ENCODE peak calls at places on chromosome X, in four cellular contexts. F is HCT116, V is HepG2, N is A549. E is an unnamed sample.

GRCh38 chrX:9724711-9725110 is 40.9 kb downstream of the GPR143 start:
- DNase-seq in V (no peak), N (no peak), F (no peak), E (peak)

GRCh38 chrX:7972586-7972985 is 45.4 kb upstream of the PNPLA4 start:
- DNase-seq in N (no peak), V (no peak), F (no peak), E (no peak)

GRCh38 chrX:153469811-153470410 is 465 bp downstream of the HAUS7 start:
- DNase-seq in N (peak), F (no peak), V (no peak), E (peak)

GRCh38 chrX:43813898-43814297 is 68.4 kb downstream of the MAOB start:
- DNase-seq in F (peak), N (no peak), V (no peak), E (no peak)

GRCh38 chrX:7943600-7944245 is 16.5 kb upstream of the PNPLA4 start:
- DNase-seq in V (no peak), N (no peak), F (no peak), E (no peak)

GRCh38 chrX:53435997-53436396 is 1.8 kb upstream of the HSD17B10 start:
- DNase-seq in F (peak), V (peak), N (peak), E (peak)

GRCh38 chrX:72107320-72107719 is 24.4 kb downstream of the RTL5 start:
- DNase-seq in N (no peak), F (no peak), V (no peak), E (peak)

GRCh38 chrX:64975491-64975890 is 759 bp downstream of the ZC4H2 start:
- DNase-seq in F (no peak), V (peak), N (peak), E (no peak)

GRCh38 chrX:153863251-153863991 is 22.6 kb downstream of the L1CAM start:
- DNase-seq in V (no peak), F (no peak), N (no peak), E (no peak)

GRCh38 chrX:74509989-74510388 is 88.7 kb downstream of the SLC16A2 start:
- DNase-seq in F (no peak), N (no peak), V (no peak), E (peak)

GRCh38 chrX:97238632-97239031 is 354.9 kb downstream of the RPA4 start:
- DNase-seq in V (no peak), N (peak), F (peak), E (peak)

GRCh38 chrX:49860867-49861535 is 18.3 kb upstream of the USP27X start:
- DNase-seq in V (no peak), N (no peak), F (no peak), E (no peak)

GRCh38 chrX:118038614-118039365 is 77.8 kb downstream of the KLHL13 start:
- DNase-seq in F (no peak), V (no peak), N (no peak), E (peak)

GRCh38 chrX:154460326-154460725 is 2.2 kb downstream of the PLXNA3 start:
- DNase-seq in N (no peak), F (no peak), V (no peak), E (no peak)

GRCh38 chrX:55007633-55008032 is 7.5 kb downstream of the APEX2 start:
- DNase-seq in F (no peak), N (no peak), V (peak), E (peak)

GRCh38 chrX:30283456-30284200 is 25.6 kb downstream of the NR0B1 start:
- DNase-seq in V (peak), N (peak), F (peak), E (peak)

GRCh38 chrX:9847071-9847470 is 60.8 kb downstream of the SHROOM2 start:
- DNase-seq in V (peak), F (no peak), N (no peak), E (peak)

GRCh38 chrX:11741574-11741973 is 16.5 kb upstream of the MSL3 start:
- DNase-seq in V (no peak), F (no peak), N (no peak), E (no peak)

GRCh38 chrX:153522259-153522658 is 4.8 kb downstream of the ATP2B3 start:
- DNase-seq in V (no peak), N (no peak), F (no peak), E (no peak)

GRCh38 chrX:19085975-19086772 is 36.1 kb downstream of the ADGRG2 start:
- DNase-seq in F (no peak), N (no peak), V (no peak), E (no peak)

GRCh38 chrX:72272868-72273267 is 4.2 kb downstream of the RPS4X start:
- DNase-seq in V (no peak), N (no peak), F (no peak), E (peak)

GRCh38 chrX:112874140-112874539 is 33.5 kb upstream of the AMOT start:
- DNase-seq in F (no peak), V (no peak), N (no peak), E (peak)

GRCh38 chrX:49282647-49283011 is 13.0 kb downstream of the PPP1R3F start:
- DNase-seq in V (no peak), N (no peak), F (peak), E (peak)

GRCh38 chrX:70033348-70033747 is 16.4 kb downstream of the AWAT2 start:
- DNase-seq in N (peak), F (peak), V (peak), E (peak)

GRCh38 chrX:125295337-125295736 is 24.3 kb upstream of the TEX13C start:
- DNase-seq in V (no peak), F (no peak), N (no peak), E (peak)

GRCh38 chrX:150507251-150507856 is 61.1 kb upstream of the MTM1 start:
- DNase-seq in N (no peak), F (no peak), V (no peak), E (no peak)

GRCh38 chrX:43949669-43950068 is 23.5 kb downstream of the NDP start:
- DNase-seq in N (peak), V (peak), F (peak), E (no peak)

GRCh38 chrX:18353931-18354368 is 538 bp downstream of the SCML2 start:
- DNase-seq in N (peak), V (peak), F (no peak), E (no peak)

GRCh38 chrX:12292996-12293765 is 154.9 kb downstream of the FRMPD4 start:
- DNase-seq in F (no peak), V (no peak), N (no peak), E (peak)

GRCh38 chrX:16786791-16787735 is 797 bp downstream of the TXLNG start:
- DNase-seq in V (no peak), N (no peak), F (no peak), E (no peak)
- TF ChIP-seq RAD21 in V (no peak), N (no peak), F (no peak), E (no peak)

GRCh38 chrX:40088299-40088625 is 9.5 kb downstream of the BCOR start:
- DNase-seq in N (no peak), V (no peak), F (no peak), E (no peak)
- TF ChIP-seq RAD21 in N (no peak), V (no peak), F (no peak), E (no peak)

GRCh38 chrX:156000361-156000926 is 2.9 kb downstream of the IL9R start:
- DNase-seq in V (no peak), N (no peak), F (no peak), E (no peak)

GRCh38 chrX:155997436-155997835 is at the start of gene IL9R:
- DNase-seq in V (no peak), F (no peak), N (no peak), E (no peak)

GRCh38 chrX:155998116-155998515 is 620 bp downstream of the IL9R start:
- DNase-seq in F (no peak), V (no peak), N (no peak), E (no peak)

GRCh38 chrX:156001001-156001666 is 3.6 kb downstream of the IL9R start:
- DNase-seq in V (no peak), N (no peak), F (no peak), E (no peak)

DNA sequence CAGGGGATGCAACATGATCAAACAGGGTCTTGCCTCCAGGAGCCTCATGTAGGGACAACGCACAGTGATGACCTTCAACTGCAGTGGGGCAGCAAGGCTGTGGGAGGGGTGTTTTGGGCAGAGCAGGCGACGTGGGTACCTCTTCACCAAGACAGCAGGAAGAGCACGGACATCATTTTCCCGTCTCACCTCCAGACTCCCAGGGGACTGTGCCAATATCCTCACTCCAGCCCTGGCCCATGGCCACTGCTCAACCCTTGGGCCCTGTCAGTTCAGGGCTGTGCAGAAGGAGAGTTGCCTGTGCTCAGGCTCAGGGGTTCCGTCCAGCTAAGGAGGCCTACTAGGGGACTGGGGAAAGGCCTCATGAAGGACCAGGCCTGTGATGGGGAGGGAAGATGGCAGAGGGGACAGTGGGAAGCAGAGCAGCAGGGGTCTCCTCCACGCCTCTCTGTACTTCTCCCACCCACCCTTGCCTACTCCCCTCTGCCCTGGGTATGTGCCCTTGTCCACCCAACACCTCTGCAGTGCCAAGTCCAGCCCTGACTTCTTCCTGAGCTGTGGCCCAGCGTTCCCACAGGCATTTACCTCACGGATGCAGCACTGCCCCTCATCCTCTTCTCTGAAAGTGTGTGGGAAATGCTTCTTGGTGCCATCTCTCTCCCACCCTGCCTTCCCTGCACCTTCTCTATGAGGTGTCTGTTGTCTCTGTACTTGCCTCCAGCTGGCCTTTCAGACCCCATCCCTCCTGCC is 1.4 kb downstream of the IL9R start:
- DNase-seq in V (no peak), N (no peak), F (no peak), E (no peak)
- TF ChIP-seq RAD21 in V (no peak), N (no peak), F (no peak), E (no peak)

GRCh38 chrX:47218280-47218919 is at the start of gene CDK16:
- DNase-seq in V (peak), N (peak), F (peak), E (peak)
- TF ChIP-seq RAD21 in V (no peak), N (no peak), F (no peak), E (peak)

GRCh38 chrX:39853417-39853816 is 244.3 kb downstream of the BCOR start:
- DNase-seq in N (no peak), F (no peak), V (no peak), E (no peak)

GRCh38 chrX:39852496-39852895 is 245.3 kb downstream of the BCOR start:
- DNase-seq in V (no peak), F (no peak), N (no peak), E (no peak)

GRCh38 chrX:39855748-39856129 is 242.0 kb downstream of the BCOR start:
- DNase-seq in V (no peak), N (peak), F (peak), E (peak)

GRCh38 chrX:39856472-39857121 is 241.2 kb downstream of the BCOR start:
- DNase-seq in N (no peak), F (no peak), V (no peak), E (no peak)

DNA sequence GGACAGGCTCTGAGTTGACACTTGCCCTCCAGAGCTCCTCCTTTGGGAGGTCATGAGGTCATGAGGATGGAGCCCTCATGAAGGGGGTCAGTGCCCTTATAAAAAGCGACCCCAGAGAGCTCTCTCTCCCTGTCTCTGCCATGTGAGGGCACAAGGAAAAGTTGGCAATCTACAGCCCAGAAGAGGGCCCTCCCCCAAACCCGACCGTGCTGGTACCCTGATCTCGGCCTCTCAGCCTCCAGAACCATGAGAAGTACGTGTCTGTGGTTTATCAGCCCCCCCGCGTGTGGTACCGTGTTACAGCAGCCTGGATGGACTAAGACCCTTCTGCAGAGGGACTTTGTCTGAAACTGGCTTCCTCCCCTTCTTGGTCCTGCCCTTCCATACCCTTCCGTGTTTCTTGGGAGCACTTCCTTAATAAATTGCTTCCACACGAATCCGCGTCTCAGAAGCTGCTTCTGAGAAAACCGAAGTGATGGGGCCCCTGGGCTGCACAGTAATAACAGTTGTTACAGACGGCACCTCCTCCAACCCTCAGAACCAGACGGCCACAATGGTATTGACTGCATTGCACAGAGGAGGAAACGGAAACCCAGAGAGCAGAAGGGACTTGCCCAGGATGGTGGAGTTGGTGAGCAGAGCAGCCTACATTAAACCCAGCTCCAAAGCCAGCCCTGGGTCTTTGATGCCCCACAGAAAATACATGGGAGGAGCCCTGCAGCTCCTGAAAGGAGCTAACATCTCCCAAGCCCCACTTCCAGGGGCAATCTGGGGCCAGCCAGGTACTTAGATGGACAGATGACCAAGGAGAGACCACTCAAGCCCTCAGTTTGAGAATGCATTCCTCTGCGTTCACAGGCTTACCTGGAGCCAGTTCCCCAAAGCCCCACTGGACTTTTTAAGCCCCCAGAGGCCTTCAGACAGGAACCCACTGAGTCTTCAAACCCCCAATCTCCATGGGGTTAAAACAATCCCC is 242.7 kb downstream of the BCOR start:
- DNase-seq in N (no peak), V (no peak), F (no peak), E (no peak)
- TF ChIP-seq RAD21 in N (no peak), V (no peak), F (no peak), E (no peak)

DNA sequence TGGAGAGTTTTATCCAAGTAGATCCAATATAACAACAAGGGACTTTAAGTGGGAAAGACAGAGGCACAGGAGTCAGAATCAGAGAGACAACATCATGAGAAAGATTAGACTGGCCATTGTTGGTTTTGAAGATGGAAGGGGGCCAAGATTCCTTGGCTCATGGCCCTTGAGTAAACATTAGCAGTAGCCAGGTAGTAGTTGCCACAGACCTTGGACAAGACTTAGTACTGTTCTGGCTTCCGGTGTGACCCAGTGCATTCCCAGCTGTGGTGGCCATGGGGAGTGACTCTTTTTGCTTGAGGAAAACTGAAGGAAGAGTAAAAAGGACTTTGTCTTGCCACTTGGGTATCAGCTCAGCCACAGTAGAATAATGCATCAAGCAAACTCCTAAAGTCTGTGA is 462.2 kb upstream of the CPXCR1 start:
- DNase-seq in V (peak), F (no peak), N (no peak), E (no peak)
- TF ChIP-seq RAD21 in V (no peak), F (no peak), N (no peak), E (no peak)

GRCh38 chrX:41922125-41922521 is 1.2 kb downstream of the CASK start:
- DNase-seq in N (no peak), F (no peak), V (no peak), E (peak)
- TF ChIP-seq RAD21 in N (no peak), F (no peak), V (no peak), E (no peak)

GRCh38 chrX:15929231-15929630 is 74.6 kb upstream of the AP1S2 start:
- DNase-seq in N (no peak), F (no peak), V (no peak), E (no peak)

GRCh38 chrX:15930585-15930984 is 76.0 kb upstream of the AP1S2 start:
- DNase-seq in V (no peak), N (peak), F (no peak), E (peak)

GRCh38 chrX:15931362-15931761 is 76.7 kb upstream of the AP1S2 start:
- DNase-seq in V (no peak), N (no peak), F (no peak), E (no peak)

DNA sequence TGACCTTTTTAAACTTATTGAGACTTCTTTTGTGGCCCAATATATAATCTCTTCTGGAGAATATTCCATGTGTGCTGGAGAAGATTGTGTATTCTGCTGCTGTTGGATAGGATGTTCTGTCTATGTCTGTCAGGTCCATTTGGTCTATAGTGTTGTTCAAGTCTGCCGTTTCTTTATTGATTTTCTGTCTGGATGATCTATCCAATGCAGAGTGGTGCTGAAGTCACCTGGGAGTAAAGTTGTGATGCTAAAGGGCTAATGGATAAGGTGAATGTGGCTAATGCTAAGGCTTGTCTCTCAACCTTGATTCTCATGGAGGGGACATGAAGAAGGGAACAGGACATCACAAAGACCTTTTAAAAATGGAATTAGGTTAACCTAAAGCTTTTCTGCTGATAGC is 72.0 kb upstream of the AP1S2 start:
- DNase-seq in F (no peak), V (no peak), N (no peak), E (no peak)
- TF ChIP-seq RAD21 in F (no peak), V (no peak), N (no peak), E (no peak)

DNA sequence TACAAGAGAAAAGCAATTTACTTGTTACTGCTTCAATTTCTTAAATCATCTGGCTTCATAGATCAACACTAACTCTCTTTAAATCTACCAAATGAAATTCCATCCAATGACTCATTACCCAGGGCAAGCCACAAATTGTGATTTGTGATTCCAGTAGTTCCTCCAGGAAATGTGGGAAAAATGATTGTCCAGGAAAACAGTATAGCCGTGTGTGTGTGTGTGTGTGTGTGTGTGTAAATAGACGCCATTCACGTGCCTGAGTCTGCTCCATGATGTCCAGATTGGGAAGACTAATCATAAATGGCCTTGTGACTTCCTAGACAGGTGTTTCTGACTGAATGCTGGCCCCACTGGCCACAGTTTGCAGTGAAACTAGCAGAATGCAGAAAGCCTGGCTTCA is 121.3 kb downstream of the HS6ST2 start:
- DNase-seq in N (no peak), V (no peak), F (peak), E (no peak)
- TF ChIP-seq RAD21 in N (no peak), V (no peak), F (no peak), E (no peak)

E was measured in IMR-90.